ENCODE peak calls at places on chromosome 10, in seven cellular contexts. M, U, D, W, J, E and P are unnamed samples.

GRCh38 chr10:71259282-71259681 is 46.9 kb downstream of the UNC5B start:
- DNase-seq in M (no peak), U (no peak), D (no peak), W (no peak), J (no peak), E (no peak), P (no peak)

GRCh38 chr10:13924020-13924725 is 337.4 kb downstream of the PRPF18 start:
- DNase-seq in M (no peak), U (no peak), D (no peak), W (no peak), J (no peak), E (no peak), P (no peak)

GRCh38 chr10:22323538-22324305 is 2.8 kb downstream of the BMI1 start:
- DNase-seq in M (no peak), U (no peak), D (no peak), W (no peak), J (no peak), E (no peak), P (no peak)

GRCh38 chr10:121926669-121927360 is 1.0 kb downstream of the ATE1 start:
- DNase-seq in M (no peak), U (no peak), D (no peak), W (no peak), J (no peak), E (no peak), P (peak)

GRCh38 chr10:77165445-77166316 is 471.9 kb downstream of the KCNMA1 start:
- DNase-seq in M (peak), U (peak), D (peak), W (peak), J (peak), E (no peak), P (no peak)

GRCh38 chr10:68155615-68156205 is 46.4 kb downstream of the MYPN start:
- DNase-seq in M (no peak), U (no peak), D (no peak), W (no peak), J (no peak), E (no peak), P (no peak)

GRCh38 chr10:90432891-90433290 is 424.9 kb downstream of the HTR7 start:
- DNase-seq in M (no peak), U (no peak), D (no peak), W (no peak), J (no peak), E (no peak), P (no peak)

GRCh38 chr10:74199315-74199714 is 48.3 kb downstream of the ADK start:
- DNase-seq in M (no peak), U (no peak), D (no peak), W (no peak), J (no peak), E (no peak), P (no peak)

GRCh38 chr10:104067525-104067924 is 18.2 kb downstream of the COL17A1 start:
- DNase-seq in M (no peak), U (no peak), D (no peak), W (no peak), J (no peak), E (no peak), P (no peak)

GRCh38 chr10:102632394-102633062 is 11.8 kb upstream of the TRIM8 start:
- DNase-seq in M (no peak), U (no peak), D (no peak), W (no peak), J (no peak), E (no peak), P (no peak)

GRCh38 chr10:100621360-100622205 is 85.8 kb downstream of the HIF1AN start:
- DNase-seq in M (no peak), U (no peak), D (no peak), W (no peak), J (no peak), E (no peak), P (no peak)

GRCh38 chr10:31399631-31400030 is 80.6 kb downstream of the ZEB1 start:
- DNase-seq in M (no peak), U (no peak), D (no peak), W (no peak), J (no peak), E (no peak), P (no peak)

GRCh38 chr10:108249940-108250339 is 1085.4 kb upstream of the SORCS1 start:
- DNase-seq in M (peak), U (no peak), D (no peak), W (no peak), J (no peak), E (no peak), P (no peak)

GRCh38 chr10:24951201-24952145 is 933 bp downstream of the PRTFDC1 start:
- DNase-seq in M (peak), U (no peak), D (peak), W (no peak), J (no peak), E (no peak), P (no peak)

GRCh38 chr10:70738425-70739121 is 46.6 kb downstream of the TBATA start:
- DNase-seq in M (no peak), U (no peak), D (no peak), W (no peak), J (no peak), E (no peak), P (no peak)

GRCh38 chr10:35508647-35509046 is 96.5 kb upstream of the GJD4 start:
- DNase-seq in M (no peak), U (no peak), D (no peak), W (no peak), J (no peak), E (no peak), P (no peak)

GRCh38 chr10:11668847-11669610 is 57.6 kb upstream of the USP6NL start:
- DNase-seq in M (no peak), U (no peak), D (no peak), W (no peak), J (no peak), E (no peak), P (no peak)

GRCh38 chr10:34899161-34899560 is 84.1 kb upstream of the PARD3 start:
- DNase-seq in M (no peak), U (no peak), D (no peak), W (no peak), J (no peak), E (no peak), P (no peak)

GRCh38 chr10:124378817-124379510 is 39.8 kb downstream of the OAT start:
- DNase-seq in M (no peak), U (no peak), D (no peak), W (peak), J (no peak), E (peak), P (no peak)

GRCh38 chr10:97428572-97428981 is 2.6 kb downstream of the PGAM1 start:
- DNase-seq in M (no peak), U (no peak), D (no peak), W (no peak), J (no peak), E (no peak), P (no peak)

GRCh38 chr10:123795196-123795780 is 96.3 kb downstream of the CPXM2 start:
- DNase-seq in M (no peak), U (no peak), D (no peak), W (no peak), J (no peak), E (no peak), P (no peak)

GRCh38 chr10:129531195-129531968 is 64.3 kb downstream of the MGMT start:
- DNase-seq in M (no peak), U (no peak), D (no peak), W (no peak), J (peak), E (no peak), P (no peak)

GRCh38 chr10:49055231-49055850 is 60.0 kb downstream of the VSTM4 start:
- DNase-seq in M (no peak), U (no peak), D (no peak), W (no peak), J (no peak), E (no peak), P (no peak)

GRCh38 chr10:21737061-21737460 is 203.0 kb downstream of the MLLT10 start:
- DNase-seq in M (no peak), U (no peak), D (no peak), W (no peak), J (no peak), E (no peak), P (no peak)

GRCh38 chr10:96496281-96496925 is 17.3 kb downstream of the TLL2 start:
- DNase-seq in M (no peak), U (no peak), D (no peak), W (no peak), J (no peak), E (no peak), P (no peak)

GRCh38 chr10:132448248-132448731 is 51.3 kb downstream of the PWWP2B start:
- DNase-seq in M (no peak), U (peak), D (peak), W (no peak), J (no peak), E (no peak), P (no peak)

GRCh38 chr10:27108165-27108564 is 7.9 kb upstream of the ANKRD26 start:
- DNase-seq in M (no peak), U (no peak), D (no peak), W (no peak), J (no peak), E (no peak), P (no peak)

GRCh38 chr10:17262502-17262901 is 34.5 kb downstream of the VIM start:
- DNase-seq in M (no peak), U (no peak), D (no peak), W (no peak), J (no peak), E (no peak), P (no peak)

GRCh38 chr10:70759769-70760168 is 25.4 kb downstream of the TBATA start:
- DNase-seq in M (no peak), U (no peak), D (no peak), W (no peak), J (no peak), E (peak), P (no peak)

GRCh38 chr10:119517235-119518141 is 25.0 kb downstream of the RGS10 start:
- DNase-seq in M (no peak), U (peak), D (peak), W (no peak), J (no peak), E (no peak), P (peak)

GRCh38 chr10:31944071-31944433 is 15.4 kb upstream of the ARHGAP12 start:
- DNase-seq in M (no peak), U (no peak), D (no peak), W (no peak), J (no peak), E (no peak), P (no peak)

GRCh38 chr10:132481690-132482089 is 55.9 kb upstream of the INPP5A start:
- DNase-seq in M (no peak), U (no peak), D (no peak), W (no peak), J (no peak), E (peak), P (no peak)

GRCh38 chr10:112553315-112553714 is 106.3 kb downstream of the VTI1A start:
- DNase-seq in M (no peak), U (no peak), D (no peak), W (no peak), J (no peak), E (no peak), P (no peak)

GRCh38 chr10:86334515-86335085 is 32.0 kb downstream of the GRID1 start:
- DNase-seq in M (peak), U (no peak), D (no peak), W (peak), J (no peak), E (peak), P (no peak)

GRCh38 chr10:118482393-118483331 is 112.8 kb downstream of the PRLHR start:
- DNase-seq in M (no peak), U (no peak), D (no peak), W (no peak), J (no peak), E (no peak), P (no peak)
- TF ChIP-seq POLR2A in M (no peak), U (no peak), D (no peak), W (no peak), J (no peak), E (no peak), P (no peak)

GRCh38 chr10:78335691-78336401 is 302.2 kb downstream of the RPS24 start:
- DNase-seq in M (no peak), U (no peak), D (no peak), W (peak), J (no peak), E (no peak), P (no peak)
- TF ChIP-seq POLR2AphosphoS5 in M (no peak), U (no peak), D (no peak), W (no peak), J (no peak), E (no peak), P (no peak)

GRCh38 chr10:29735628-29736324 is 101.0 kb upstream of the SVIL start:
- DNase-seq in M (peak), U (no peak), D (peak), W (peak), J (peak), E (peak), P (peak)
- TF ChIP-seq POLR2A in M (no peak), U (no peak), D (no peak), W (peak), J (no peak), E (no peak), P (no peak)

DNA sequence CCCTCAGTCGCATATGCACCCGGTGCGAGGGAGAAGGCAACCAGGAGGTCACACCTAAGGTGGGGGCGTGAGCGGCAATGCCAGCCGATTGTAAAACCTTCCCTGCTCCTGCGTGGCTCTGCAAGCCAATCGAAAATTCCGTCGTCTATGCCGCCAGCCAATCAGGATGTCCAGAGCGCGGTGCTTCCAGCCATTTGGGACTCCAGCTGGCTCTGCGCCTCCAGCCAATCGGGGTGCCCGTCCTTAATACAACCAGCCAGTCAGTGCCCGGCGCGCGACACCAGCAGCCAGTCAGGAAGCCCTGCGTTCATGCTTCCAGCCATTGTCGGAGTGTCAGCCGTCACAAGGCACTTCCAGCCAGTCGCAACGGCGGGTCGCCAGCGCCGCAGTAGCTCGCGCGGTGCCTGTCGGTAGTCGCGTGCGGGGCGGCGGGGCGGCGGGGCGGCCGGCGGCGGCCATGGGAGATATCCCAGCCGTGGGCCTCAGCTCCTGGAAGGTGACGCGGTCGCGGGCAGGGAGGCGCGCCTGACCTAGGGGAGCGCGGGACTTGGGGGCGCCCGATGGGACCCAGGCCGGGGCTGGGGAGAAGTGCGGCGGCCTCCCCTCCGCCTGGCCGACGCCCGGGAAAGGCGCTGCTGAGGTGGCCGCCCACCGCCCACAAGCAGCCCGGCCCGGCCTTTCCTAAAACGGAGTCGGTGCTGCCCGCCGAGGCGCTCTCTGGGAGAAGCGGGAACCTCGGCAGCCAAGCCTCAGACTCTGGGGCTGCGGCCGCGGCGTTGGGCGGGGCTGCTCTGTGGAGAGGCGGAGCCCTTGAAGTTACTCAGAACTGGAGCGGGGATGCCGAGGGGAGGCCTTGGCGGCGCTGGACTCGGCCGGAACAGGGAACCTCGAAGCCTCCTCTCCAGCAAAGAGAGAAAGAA is at the start of gene AKR1E2:
- DNase-seq in M (peak), U (no peak), D (peak), W (peak), J (no peak), E (peak), P (peak)
- TF ChIP-seq POLR2AphosphoS5 in M (peak), U (no peak), D (peak), W (no peak), J (no peak), E (no peak), P (no peak)